ENCODE peak calls at places on chromosomes 16 and 17, in ten cellular contexts. One of them, this sample, is unnamed.

GRCh38 chr17:39794249-39794970 is 56.7 kb downstream of the GRB7 start:
- DNase-seq in progenitor cell of endocrine pancreas: no peak
- DNase-seq in brain microvascular endothelial cell: no peak
- DNase-seq in body of pancreas: no peak
- DNase-seq in OCI-LY7: peak
- DNase-seq in GM12865: peak
- DNase-seq in GM06990: peak
- DNase-seq in choroid plexus epithelial cell: no peak
- DNase-seq in GM23338: no peak
- DNase-seq in endothelial cell: no peak
- DNase-seq in this sample: no peak

GRCh38 chr17:27496501-27496943 is 40.3 kb downstream of the KSR1 start:
- DNase-seq in progenitor cell of endocrine pancreas: peak
- DNase-seq in brain microvascular endothelial cell: no peak
- DNase-seq in body of pancreas: peak
- DNase-seq in OCI-LY7: no peak
- DNase-seq in GM12865: peak
- DNase-seq in GM06990: no peak
- DNase-seq in choroid plexus epithelial cell: no peak
- DNase-seq in GM23338: peak
- DNase-seq in endothelial cell: no peak
- DNase-seq in this sample: no peak

GRCh38 chr17:59174671-59175070 is 19.1 kb downstream of the PRR11 start:
- DNase-seq in progenitor cell of endocrine pancreas: no peak
- DNase-seq in brain microvascular endothelial cell: no peak
- DNase-seq in body of pancreas: no peak
- DNase-seq in OCI-LY7: no peak
- DNase-seq in GM12865: no peak
- DNase-seq in GM06990: no peak
- DNase-seq in choroid plexus epithelial cell: no peak
- DNase-seq in GM23338: no peak
- DNase-seq in endothelial cell: no peak
- DNase-seq in this sample: no peak

GRCh38 chr16:57994361-57994760 is 6.1 kb downstream of the ZNF319 start:
- DNase-seq in progenitor cell of endocrine pancreas: no peak
- DNase-seq in brain microvascular endothelial cell: no peak
- DNase-seq in body of pancreas: no peak
- DNase-seq in OCI-LY7: no peak
- DNase-seq in GM12865: no peak
- DNase-seq in GM06990: no peak
- DNase-seq in choroid plexus epithelial cell: no peak
- DNase-seq in GM23338: no peak
- DNase-seq in endothelial cell: no peak
- DNase-seq in this sample: no peak

GRCh38 chr16:25625620-25626019 is 66.1 kb upstream of the HS3ST4 start:
- DNase-seq in progenitor cell of endocrine pancreas: no peak
- DNase-seq in brain microvascular endothelial cell: no peak
- DNase-seq in body of pancreas: no peak
- DNase-seq in OCI-LY7: no peak
- DNase-seq in GM12865: no peak
- DNase-seq in GM06990: no peak
- DNase-seq in choroid plexus epithelial cell: no peak
- DNase-seq in GM23338: no peak
- DNase-seq in endothelial cell: no peak
- DNase-seq in this sample: no peak

GRCh38 chr16:50455288-50455845 is 86.6 kb upstream of the BRD7 start:
- DNase-seq in progenitor cell of endocrine pancreas: no peak
- DNase-seq in brain microvascular endothelial cell: no peak
- DNase-seq in body of pancreas: no peak
- DNase-seq in OCI-LY7: no peak
- DNase-seq in GM12865: no peak
- DNase-seq in GM06990: no peak
- DNase-seq in choroid plexus epithelial cell: no peak
- DNase-seq in GM23338: no peak
- DNase-seq in endothelial cell: no peak
- DNase-seq in this sample: no peak

GRCh38 chr17:37519241-37519985 is 29.7 kb downstream of the DUSP14 start:
- DNase-seq in progenitor cell of endocrine pancreas: no peak
- DNase-seq in brain microvascular endothelial cell: no peak
- DNase-seq in body of pancreas: no peak
- DNase-seq in OCI-LY7: no peak
- DNase-seq in GM12865: no peak
- DNase-seq in GM06990: no peak
- DNase-seq in choroid plexus epithelial cell: peak
- DNase-seq in GM23338: no peak
- DNase-seq in endothelial cell: no peak
- DNase-seq in this sample: peak

GRCh38 chr16:51591480-51591879 is 440.4 kb upstream of the SALL1 start:
- DNase-seq in progenitor cell of endocrine pancreas: no peak
- DNase-seq in brain microvascular endothelial cell: no peak
- DNase-seq in body of pancreas: no peak
- DNase-seq in OCI-LY7: no peak
- DNase-seq in GM12865: no peak
- DNase-seq in GM06990: no peak
- DNase-seq in choroid plexus epithelial cell: no peak
- DNase-seq in GM23338: no peak
- DNase-seq in endothelial cell: no peak
- DNase-seq in this sample: no peak

GRCh38 chr17:34356194-34356593 is at the start of gene CCL13:
- DNase-seq in progenitor cell of endocrine pancreas: no peak
- DNase-seq in brain microvascular endothelial cell: no peak
- DNase-seq in body of pancreas: no peak
- DNase-seq in OCI-LY7: no peak
- DNase-seq in GM12865: no peak
- DNase-seq in GM06990: no peak
- DNase-seq in choroid plexus epithelial cell: no peak
- DNase-seq in GM23338: no peak
- DNase-seq in endothelial cell: no peak
- DNase-seq in this sample: no peak

GRCh38 chr17:34354637-34355036 is 1.6 kb upstream of the CCL13 start:
- DNase-seq in progenitor cell of endocrine pancreas: no peak
- DNase-seq in brain microvascular endothelial cell: no peak
- DNase-seq in body of pancreas: no peak
- DNase-seq in OCI-LY7: no peak
- DNase-seq in GM12865: no peak
- DNase-seq in GM06990: no peak
- DNase-seq in choroid plexus epithelial cell: peak
- DNase-seq in GM23338: no peak
- DNase-seq in endothelial cell: no peak
- DNase-seq in this sample: peak

GRCh38 chr17:34360571-34360970 is 2.5 kb downstream of the CCL1 start:
- DNase-seq in progenitor cell of endocrine pancreas: no peak
- DNase-seq in brain microvascular endothelial cell: no peak
- DNase-seq in body of pancreas: no peak
- DNase-seq in OCI-LY7: no peak
- DNase-seq in GM12865: no peak
- DNase-seq in GM06990: no peak
- DNase-seq in choroid plexus epithelial cell: no peak
- DNase-seq in GM23338: no peak
- DNase-seq in endothelial cell: no peak
- DNase-seq in this sample: no peak

GRCh38 chr17:34358631-34359030 is 2.4 kb downstream of the CCL13 start:
- DNase-seq in progenitor cell of endocrine pancreas: no peak
- DNase-seq in brain microvascular endothelial cell: no peak
- DNase-seq in body of pancreas: no peak
- DNase-seq in OCI-LY7: no peak
- DNase-seq in GM12865: no peak
- DNase-seq in GM06990: no peak
- DNase-seq in choroid plexus epithelial cell: no peak
- DNase-seq in GM23338: no peak
- DNase-seq in endothelial cell: no peak
- DNase-seq in this sample: no peak

GRCh38 chr17:34357398-34357797 is 1.1 kb downstream of the CCL13 start:
- DNase-seq in progenitor cell of endocrine pancreas: no peak
- DNase-seq in brain microvascular endothelial cell: no peak
- DNase-seq in body of pancreas: no peak
- DNase-seq in OCI-LY7: no peak
- DNase-seq in GM12865: no peak
- DNase-seq in GM06990: no peak
- DNase-seq in choroid plexus epithelial cell: no peak
- DNase-seq in GM23338: peak
- DNase-seq in endothelial cell: no peak
- DNase-seq in this sample: no peak
- TF ChIP-seq CTCF in progenitor cell of endocrine pancreas: no peak
- TF ChIP-seq CTCF in brain microvascular endothelial cell: no peak
- TF ChIP-seq CTCF in body of pancreas: no peak
- TF ChIP-seq CTCF in OCI-LY7: peak
- TF ChIP-seq CTCF in GM12865: no peak
- TF ChIP-seq CTCF in GM06990: peak
- TF ChIP-seq CTCF in choroid plexus epithelial cell: no peak
- TF ChIP-seq CTCF in GM23338: peak
- TF ChIP-seq CTCF in endothelial cell: no peak
- TF ChIP-seq CTCF in this sample: no peak

GRCh38 chr16:4506450-4506849 is 30.3 kb downstream of the HMOX2 start:
- DNase-seq in progenitor cell of endocrine pancreas: peak
- DNase-seq in brain microvascular endothelial cell: peak
- DNase-seq in body of pancreas: peak
- DNase-seq in OCI-LY7: peak
- DNase-seq in GM12865: peak
- DNase-seq in GM06990: no peak
- DNase-seq in choroid plexus epithelial cell: peak
- DNase-seq in GM23338: peak
- DNase-seq in endothelial cell: peak
- DNase-seq in this sample: peak

GRCh38 chr16:4505356-4506153 is 29.4 kb downstream of the HMOX2 start:
- DNase-seq in progenitor cell of endocrine pancreas: no peak
- DNase-seq in brain microvascular endothelial cell: no peak
- DNase-seq in body of pancreas: no peak
- DNase-seq in OCI-LY7: peak
- DNase-seq in GM12865: peak
- DNase-seq in GM06990: peak
- DNase-seq in choroid plexus epithelial cell: no peak
- DNase-seq in GM23338: no peak
- DNase-seq in endothelial cell: no peak
- DNase-seq in this sample: no peak

GRCh38 chr16:4508806-4509205 is 29.8 kb downstream of the CDIP1 start:
- DNase-seq in progenitor cell of endocrine pancreas: no peak
- DNase-seq in brain microvascular endothelial cell: no peak
- DNase-seq in body of pancreas: no peak
- DNase-seq in OCI-LY7: no peak
- DNase-seq in GM12865: no peak
- DNase-seq in GM06990: no peak
- DNase-seq in choroid plexus epithelial cell: no peak
- DNase-seq in GM23338: no peak
- DNase-seq in endothelial cell: no peak
- DNase-seq in this sample: no peak

GRCh38 chr16:4509420-4509819 is 29.2 kb downstream of the CDIP1 start:
- DNase-seq in progenitor cell of endocrine pancreas: no peak
- DNase-seq in brain microvascular endothelial cell: no peak
- DNase-seq in body of pancreas: no peak
- DNase-seq in OCI-LY7: no peak
- DNase-seq in GM12865: no peak
- DNase-seq in GM06990: no peak
- DNase-seq in choroid plexus epithelial cell: no peak
- DNase-seq in GM23338: no peak
- DNase-seq in endothelial cell: no peak
- DNase-seq in this sample: no peak

GRCh38 chr16:4507588-4508345 is 30.8 kb downstream of the CDIP1 start:
- DNase-seq in progenitor cell of endocrine pancreas: no peak
- DNase-seq in brain microvascular endothelial cell: no peak
- DNase-seq in body of pancreas: no peak
- DNase-seq in OCI-LY7: no peak
- DNase-seq in GM12865: no peak
- DNase-seq in GM06990: no peak
- DNase-seq in choroid plexus epithelial cell: no peak
- DNase-seq in GM23338: no peak
- DNase-seq in endothelial cell: no peak
- DNase-seq in this sample: no peak
- TF ChIP-seq CTCF in progenitor cell of endocrine pancreas: no peak
- TF ChIP-seq CTCF in brain microvascular endothelial cell: no peak
- TF ChIP-seq CTCF in body of pancreas: no peak
- TF ChIP-seq CTCF in OCI-LY7: no peak
- TF ChIP-seq CTCF in GM12865: no peak
- TF ChIP-seq CTCF in GM06990: no peak
- TF ChIP-seq CTCF in choroid plexus epithelial cell: no peak
- TF ChIP-seq CTCF in GM23338: no peak
- TF ChIP-seq CTCF in endothelial cell: no peak
- TF ChIP-seq CTCF in this sample: no peak

GRCh38 chr16:17508303-17508702 is 37.5 kb upstream of the XYLT1 start:
- DNase-seq in progenitor cell of endocrine pancreas: no peak
- DNase-seq in brain microvascular endothelial cell: no peak
- DNase-seq in body of pancreas: no peak
- DNase-seq in OCI-LY7: no peak
- DNase-seq in GM12865: no peak
- DNase-seq in GM06990: no peak
- DNase-seq in choroid plexus epithelial cell: no peak
- DNase-seq in GM23338: no peak
- DNase-seq in endothelial cell: no peak
- DNase-seq in this sample: no peak

GRCh38 chr16:17509194-17509593 is 38.4 kb upstream of the XYLT1 start:
- DNase-seq in progenitor cell of endocrine pancreas: no peak
- DNase-seq in brain microvascular endothelial cell: no peak
- DNase-seq in body of pancreas: no peak
- DNase-seq in OCI-LY7: no peak
- DNase-seq in GM12865: no peak
- DNase-seq in GM06990: no peak
- DNase-seq in choroid plexus epithelial cell: no peak
- DNase-seq in GM23338: no peak
- DNase-seq in endothelial cell: no peak
- DNase-seq in this sample: no peak

GRCh38 chr16:17511340-17511739 is 40.6 kb upstream of the XYLT1 start:
- DNase-seq in progenitor cell of endocrine pancreas: no peak
- DNase-seq in brain microvascular endothelial cell: no peak
- DNase-seq in body of pancreas: no peak
- DNase-seq in OCI-LY7: no peak
- DNase-seq in GM12865: no peak
- DNase-seq in GM06990: no peak
- DNase-seq in choroid plexus epithelial cell: no peak
- DNase-seq in GM23338: no peak
- DNase-seq in endothelial cell: no peak
- DNase-seq in this sample: peak

GRCh38 chr16:17512636-17513220 is 42.0 kb upstream of the XYLT1 start:
- DNase-seq in progenitor cell of endocrine pancreas: no peak
- DNase-seq in brain microvascular endothelial cell: no peak
- DNase-seq in body of pancreas: no peak
- DNase-seq in OCI-LY7: no peak
- DNase-seq in GM12865: no peak
- DNase-seq in GM06990: no peak
- DNase-seq in choroid plexus epithelial cell: no peak
- DNase-seq in GM23338: no peak
- DNase-seq in endothelial cell: no peak
- DNase-seq in this sample: no peak

DNA sequence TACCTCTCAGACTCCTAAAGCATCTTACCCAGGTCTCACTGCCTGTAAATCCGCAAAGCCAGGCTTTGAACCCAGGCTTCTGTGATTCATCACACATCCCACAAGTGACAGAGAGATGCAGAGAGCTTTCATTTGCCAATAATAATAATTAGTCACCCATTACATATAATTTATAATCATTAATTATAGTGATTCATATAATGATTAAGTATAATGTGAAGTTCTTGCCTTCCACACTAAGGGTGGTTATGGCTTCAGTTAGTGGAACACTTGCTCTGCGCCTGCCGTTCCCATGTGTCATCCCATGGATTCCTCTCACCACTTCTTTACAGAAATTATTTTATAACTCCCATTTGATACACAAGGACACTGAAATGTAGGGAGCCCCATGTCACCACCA is 39.8 kb upstream of the XYLT1 start:
- DNase-seq in progenitor cell of endocrine pancreas: no peak
- DNase-seq in brain microvascular endothelial cell: no peak
- DNase-seq in body of pancreas: no peak
- DNase-seq in OCI-LY7: no peak
- DNase-seq in GM12865: no peak
- DNase-seq in GM06990: no peak
- DNase-seq in choroid plexus epithelial cell: no peak
- DNase-seq in GM23338: no peak
- DNase-seq in endothelial cell: no peak
- DNase-seq in this sample: no peak
- TF ChIP-seq CTCF in progenitor cell of endocrine pancreas: no peak
- TF ChIP-seq CTCF in brain microvascular endothelial cell: no peak
- TF ChIP-seq CTCF in body of pancreas: no peak
- TF ChIP-seq CTCF in OCI-LY7: no peak
- TF ChIP-seq CTCF in GM12865: no peak
- TF ChIP-seq CTCF in GM06990: no peak
- TF ChIP-seq CTCF in choroid plexus epithelial cell: no peak
- TF ChIP-seq CTCF in GM23338: no peak
- TF ChIP-seq CTCF in endothelial cell: no peak
- TF ChIP-seq CTCF in this sample: no peak

DNA sequence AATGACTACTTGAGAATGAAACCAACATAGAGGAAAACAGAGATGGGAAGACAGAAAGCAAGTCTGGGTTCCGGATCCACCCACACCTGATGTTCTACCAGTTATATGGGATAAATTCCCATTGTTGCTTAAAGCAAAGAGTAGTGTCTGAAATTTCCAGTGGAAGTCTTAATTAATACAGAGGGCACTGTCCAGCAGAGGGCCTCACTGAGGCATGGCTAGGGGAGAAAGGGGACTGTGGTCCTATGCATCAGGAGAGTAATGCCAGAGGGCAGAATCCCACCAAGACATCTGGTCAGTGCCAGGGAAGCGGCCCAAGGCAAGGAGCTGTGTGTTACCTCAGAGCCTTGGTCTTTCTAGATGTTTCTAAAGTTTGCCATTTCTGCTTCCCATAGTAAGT is 7.5 kb upstream of the UMOD start:
- DNase-seq in progenitor cell of endocrine pancreas: no peak
- DNase-seq in brain microvascular endothelial cell: no peak
- DNase-seq in body of pancreas: peak
- DNase-seq in OCI-LY7: no peak
- DNase-seq in GM12865: no peak
- DNase-seq in GM06990: no peak
- DNase-seq in choroid plexus epithelial cell: no peak
- DNase-seq in GM23338: peak
- DNase-seq in endothelial cell: peak
- DNase-seq in this sample: no peak
- TF ChIP-seq CTCF in progenitor cell of endocrine pancreas: peak
- TF ChIP-seq CTCF in brain microvascular endothelial cell: no peak
- TF ChIP-seq CTCF in body of pancreas: no peak
- TF ChIP-seq CTCF in OCI-LY7: peak
- TF ChIP-seq CTCF in GM12865: no peak
- TF ChIP-seq CTCF in GM06990: peak
- TF ChIP-seq CTCF in choroid plexus epithelial cell: no peak
- TF ChIP-seq CTCF in GM23338: peak
- TF ChIP-seq CTCF in endothelial cell: peak
- TF ChIP-seq CTCF in this sample: no peak

This sample was measured in fibroblast of villous mesenchyme.